ENCODE peak calls at places on chromosomes 11 and 22, in ten cellular contexts. S, E, H, G, P, J, U, V, O and F are unnamed samples.

GRCh38 chr11:82315093-82315492 is 418.6 kb downstream of the FAM181B start:
- DNase-seq in O (no peak), H (no peak), U (no peak), E (no peak), J (no peak), G (no peak), V (no peak), P (peak), S (no peak), F (peak)

GRCh38 chr22:47767403-47767802 is 1005.0 kb downstream of the TBC1D22A start:
- DNase-seq in P (no peak), U (no peak), S (no peak), H (no peak), J (no peak), O (no peak), E (no peak), V (no peak), G (no peak), F (no peak)

GRCh38 chr22:28478564-28478963 is 201.1 kb downstream of the TTC28 start:
- DNase-seq in V (no peak), E (no peak), J (no peak), U (no peak), G (no peak), S (no peak), H (no peak), O (no peak), P (no peak), F (no peak)

GRCh38 chr22:38864361-38865191 is 7.4 kb downstream of the CBX6 start:
- DNase-seq in H (no peak), U (no peak), O (no peak), E (no peak), J (no peak), V (no peak), G (peak), S (peak), P (no peak), F (peak)

GRCh38 chr22:19644314-19645223 is 69.7 kb upstream of the SEPTIN5 start:
- DNase-seq in P (no peak), O (no peak), J (no peak), G (peak), V (no peak), S (no peak), H (no peak), U (no peak), E (no peak), F (peak)

GRCh38 chr22:41810022-41810421 is 9.5 kb downstream of the CCDC134 start:
- DNase-seq in O (no peak), J (no peak), H (no peak), U (no peak), G (no peak), E (no peak), V (no peak), S (no peak), P (peak), F (no peak)

GRCh38 chr11:132648841-132649240 is 883.5 kb downstream of the OPCML start:
- DNase-seq in O (no peak), G (no peak), V (no peak), S (no peak), P (no peak), E (no peak), H (no peak), J (no peak), U (no peak), F (no peak)

GRCh38 chr11:129045150-129045549 is 102.5 kb upstream of the TP53AIP1 start:
- DNase-seq in S (no peak), V (no peak), O (no peak), P (no peak), G (no peak), U (no peak), H (no peak), E (no peak), J (no peak), F (no peak)

GRCh38 chr22:44821741-44822425 is 69.5 kb downstream of the ARHGAP8 start:
- DNase-seq in E (no peak), G (no peak), S (no peak), P (no peak), U (no peak), H (no peak), V (no peak), O (no peak), J (no peak), F (peak)

GRCh38 chr11:18394928-18395734 is 768 bp downstream of the LDHA start:
- DNase-seq in H (no peak), U (peak), P (no peak), E (no peak), G (no peak), V (no peak), J (no peak), S (peak), O (no peak), F (no peak)

GRCh38 chr11:87368151-87368550 is 330.4 kb downstream of the TMEM135 start:
- DNase-seq in V (no peak), U (no peak), P (no peak), J (no peak), S (no peak), G (no peak), O (no peak), H (no peak), E (no peak), F (no peak)

GRCh38 chr22:48054596-48054995 is 1292.1 kb downstream of the TBC1D22A start:
- DNase-seq in S (no peak), E (no peak), H (no peak), V (no peak), O (no peak), G (no peak), J (no peak), P (no peak), U (no peak), F (no peak)

GRCh38 chr11:130999086-130999485 is 82.8 kb upstream of the SNX19 start:
- DNase-seq in J (no peak), G (no peak), E (no peak), P (no peak), S (no peak), U (no peak), H (no peak), V (no peak), O (no peak), F (no peak)

GRCh38 chr11:43687120-43687791 is 6.7 kb downstream of the HSD17B12 start:
- DNase-seq in J (no peak), O (no peak), S (peak), E (peak), U (no peak), G (no peak), P (no peak), H (no peak), V (no peak), F (no peak)

GRCh38 chr11:2092956-2093412 is 46.2 kb downstream of the IGF2 start:
- DNase-seq in U (peak), P (no peak), H (peak), O (no peak), J (peak), V (no peak), E (no peak), S (peak), G (peak), F (peak)

GRCh38 chr11:78659326-78660319 is 85.0 kb upstream of the NARS2 start:
- DNase-seq in V (no peak), H (no peak), G (no peak), S (no peak), E (no peak), O (no peak), J (no peak), U (no peak), P (no peak), F (no peak)

GRCh38 chr11:46560300-46561025 is 33.4 kb downstream of the AMBRA1 start:
- DNase-seq in G (no peak), S (no peak), J (no peak), U (no peak), O (no peak), V (no peak), E (peak), P (no peak), H (no peak), F (no peak)

GRCh38 chr22:35587447-35587870 is 29.7 kb downstream of the MB start:
- DNase-seq in H (no peak), O (no peak), G (no peak), J (peak), V (no peak), U (no peak), P (no peak), E (peak), S (peak), F (peak)

GRCh38 chr22:23533771-23534191 is 46.3 kb downstream of the IGLL1 start:
- DNase-seq in J (no peak), O (no peak), H (no peak), G (no peak), E (no peak), P (no peak), V (no peak), U (no peak), S (no peak), F (peak)

GRCh38 chr11:74094393-74094792 is 76.4 kb downstream of the C2CD3 start:
- DNase-seq in H (no peak), J (no peak), U (no peak), S (no peak), G (no peak), E (no peak), P (no peak), V (no peak), O (no peak), F (no peak)

GRCh38 chr11:83836883-83837654 is 550.9 kb upstream of the CCDC90B start:
- DNase-seq in H (no peak), P (peak), U (no peak), E (peak), V (no peak), J (peak), G (no peak), O (no peak), S (peak), F (peak)

GRCh38 chr11:117010808-117011540 is 87.3 kb downstream of the SIK3 start:
- DNase-seq in V (no peak), O (peak), H (no peak), E (peak), J (no peak), P (no peak), G (no peak), U (no peak), S (no peak), F (no peak)

GRCh38 chr22:24975125-24975640 is 22.7 kb downstream of the KIAA1671 start:
- DNase-seq in U (no peak), P (no peak), S (no peak), E (no peak), J (no peak), O (no peak), V (no peak), H (no peak), G (no peak), F (no peak)

GRCh38 chr22:31081963-31082605 is 966 bp downstream of the SMTN start:
- DNase-seq in E (peak), G (no peak), H (no peak), S (no peak), O (no peak), U (no peak), P (no peak), J (no peak), V (no peak), F (no peak)

GRCh38 chr11:16160146-16160545 is 196.2 kb downstream of the SOX6 start:
- DNase-seq in P (no peak), E (no peak), O (no peak), H (no peak), U (no peak), V (no peak), G (no peak), J (no peak), S (no peak), F (no peak)

GRCh38 chr11:31870609-31871309 is 59.6 kb upstream of the PAX6 start:
- DNase-seq in J (peak), V (no peak), O (no peak), U (no peak), S (peak), H (no peak), P (peak), E (peak), G (peak), F (no peak)

GRCh38 chr22:49983148-49984042 is 22.8 kb downstream of the PIM3 start:
- DNase-seq in S (no peak), J (no peak), H (no peak), U (peak), P (peak), G (peak), V (no peak), O (no peak), E (no peak), F (no peak)

GRCh38 chr22:22394589-22394988 is 114.0 kb downstream of the ZNF280B start:
- DNase-seq in G (no peak), V (no peak), U (no peak), H (no peak), J (no peak), O (no peak), S (no peak), P (no peak), E (no peak), F (no peak)